ENCODE peak calls at places on chromosomes 2 and 18, in nine cellular contexts. M is cardiac fibroblast; T is WERI-Rb-1; O is PC-3; B is H9; D is IMR-90; R is B cell; F is CD8-positive, alpha-beta T cell; Z is glutamatergic neuron. U is an unnamed sample.

GRCh38 chr2:155377178-155377780 is 678.8 kb downstream of the KCNJ3 start:
- DNase-seq in M (peak; percentile 40), T (no peak), O (peak; percentile 63), B (no peak), D (peak; percentile 35), R (no peak), F (no peak), Z (no peak), U (no peak)

GRCh38 chr18:31301201-31301655 is 16.7 kb upstream of the DSG1 start:
- DNase-seq in M (peak; percentile 24), T (no peak), O (no peak), B (peak; percentile 28), D (peak; percentile 7), R (no peak), F (no peak), Z (no peak), U (no peak)

GRCh38 chr2:159895258-159896209 is 97.5 kb upstream of the CD302 start:
- DNase-seq in M (no peak), T (no peak), O (no peak), B (no peak), D (peak; percentile 11), R (no peak), F (no peak), Z (no peak), U (no peak)

GRCh38 chr2:201854221-201854801 is 48.0 kb downstream of the CDK15 start:
- DNase-seq in M (peak; percentile 84), T (no peak), O (peak; percentile 92), B (no peak), D (peak; percentile 99), R (no peak), F (no peak), Z (no peak), U (no peak)

GRCh38 chr2:133012847-133013734 is 343.1 kb upstream of the LYPD1 start:
- DNase-seq in M (no peak), T (no peak), O (no peak), B (no peak), D (no peak), R (no peak), F (no peak), Z (no peak), U (no peak)

GRCh38 chr2:198782734-198783133 is 675.0 kb downstream of the SATB2 start:
- DNase-seq in M (no peak), T (no peak), O (no peak), B (no peak), D (no peak), R (no peak), F (no peak), Z (no peak), U (no peak)

GRCh38 chr2:226137201-226137811 is 662.3 kb downstream of the IRS1 start:
- DNase-seq in M (no peak), T (no peak), O (peak; percentile 67), B (no peak), D (peak; percentile 76), R (no peak), F (no peak), Z (no peak), U (no peak)

GRCh38 chr2:217934321-217935131 is 68.3 kb downstream of the TNS1 start:
- DNase-seq in M (peak; percentile 76), T (no peak), O (peak; percentile 22), B (no peak), D (peak; percentile 96), R (no peak), F (no peak), Z (no peak), U (no peak)

GRCh38 chr18:25832008-25832604 is 258.3 kb downstream of the SS18 start:
- DNase-seq in M (peak; percentile 69), T (peak; percentile 63), O (peak; percentile 56), B (peak; percentile 66), D (peak; percentile 61), R (no peak), F (no peak), Z (peak; percentile 75), U (no peak)

GRCh38 chr18:78601923-78602322 is 377.7 kb upstream of the SALL3 start:
- DNase-seq in M (no peak), T (no peak), O (no peak), B (no peak), D (no peak), R (no peak), F (peak; percentile 29), Z (no peak), U (no peak)

GRCh38 chr2:6922201-6922656 is 5.0 kb downstream of the RNF144A start:
- DNase-seq in M (peak; percentile 42), T (no peak), O (peak; percentile 76), B (no peak), D (no peak), R (no peak), F (no peak), Z (no peak), U (no peak)

GRCh38 chr2:39640107-39640506 is 25.6 kb upstream of the TMEM178A start:
- DNase-seq in M (no peak), T (no peak), O (no peak), B (no peak), D (no peak), R (no peak), F (no peak), Z (no peak), U (no peak)

GRCh38 chr2:74704216-74704615 is 50.2 kb downstream of the SEMA4F start:
- DNase-seq in M (no peak), T (no peak), O (no peak), B (no peak), D (no peak), R (no peak), F (no peak), Z (no peak), U (no peak)

DNA sequence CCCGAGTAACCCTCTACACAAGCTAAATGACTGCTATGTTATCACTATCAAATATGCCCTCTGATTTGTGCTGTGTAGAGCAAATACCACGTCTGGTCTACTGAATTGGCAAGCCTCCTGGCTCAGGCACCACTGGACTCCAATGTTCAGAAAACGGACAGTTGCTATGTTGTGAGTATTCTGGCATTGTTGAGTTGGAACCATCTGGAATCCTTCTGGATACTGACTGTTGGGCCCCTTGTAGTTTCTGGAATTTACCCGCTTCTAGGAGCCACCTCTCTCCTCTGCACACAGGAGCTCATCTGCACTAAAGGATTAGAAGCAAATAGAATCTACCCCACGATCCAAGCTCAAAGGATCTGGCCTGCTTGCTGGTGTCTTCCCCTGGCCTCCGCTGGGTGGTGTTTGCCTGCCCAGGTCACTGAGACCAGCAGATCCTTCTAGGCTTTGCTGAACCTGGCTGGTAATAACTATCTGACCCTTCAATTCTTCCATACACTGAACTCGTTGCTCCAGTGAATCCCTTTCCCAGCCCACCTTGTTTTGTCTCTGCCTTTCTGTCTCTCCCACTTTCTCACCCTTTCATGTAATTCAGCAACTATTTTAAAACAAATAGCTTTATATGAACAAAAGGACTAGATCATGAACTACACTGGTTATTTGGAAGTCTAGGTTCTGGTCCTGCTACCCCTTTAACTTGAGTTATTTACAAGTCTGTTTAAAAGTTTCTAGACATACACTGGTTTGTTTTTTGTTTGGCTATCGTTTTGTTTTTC is 2.1 kb upstream of the HAAO start:
- DNase-seq in M (peak; percentile 39), T (peak; percentile 83), O (no peak), B (peak; percentile 78), D (no peak), R (no peak), F (no peak), Z (peak; percentile 46), U (no peak)
- TF ChIP-seq CTCF in M (peak; percentile 57), T (peak; percentile 84), O (no peak), B (peak; percentile 62), D (no peak), R (no peak), F (no peak), Z (no peak), U (no peak)

GRCh38 chr2:150909090-150909489 is 352.6 kb downstream of the RBM43 start:
- DNase-seq in M (no peak), T (no peak), O (no peak), B (no peak), D (no peak), R (no peak), F (no peak), Z (no peak), U (no peak)

GRCh38 chr2:150909613-150910012 is 352.1 kb downstream of the RBM43 start:
- DNase-seq in M (no peak), T (no peak), O (peak; percentile 9), B (no peak), D (no peak), R (no peak), F (no peak), Z (no peak), U (no peak)

GRCh38 chr2:150916434-150916833 is 345.2 kb downstream of the RBM43 start:
- DNase-seq in M (no peak), T (no peak), O (no peak), B (no peak), D (no peak), R (no peak), F (no peak), Z (no peak), U (no peak)

GRCh38 chr2:150907466-150907865 is 354.2 kb downstream of the RBM43 start:
- DNase-seq in M (no peak), T (no peak), O (no peak), B (no peak), D (no peak), R (no peak), F (no peak), Z (no peak), U (no peak)

DNA sequence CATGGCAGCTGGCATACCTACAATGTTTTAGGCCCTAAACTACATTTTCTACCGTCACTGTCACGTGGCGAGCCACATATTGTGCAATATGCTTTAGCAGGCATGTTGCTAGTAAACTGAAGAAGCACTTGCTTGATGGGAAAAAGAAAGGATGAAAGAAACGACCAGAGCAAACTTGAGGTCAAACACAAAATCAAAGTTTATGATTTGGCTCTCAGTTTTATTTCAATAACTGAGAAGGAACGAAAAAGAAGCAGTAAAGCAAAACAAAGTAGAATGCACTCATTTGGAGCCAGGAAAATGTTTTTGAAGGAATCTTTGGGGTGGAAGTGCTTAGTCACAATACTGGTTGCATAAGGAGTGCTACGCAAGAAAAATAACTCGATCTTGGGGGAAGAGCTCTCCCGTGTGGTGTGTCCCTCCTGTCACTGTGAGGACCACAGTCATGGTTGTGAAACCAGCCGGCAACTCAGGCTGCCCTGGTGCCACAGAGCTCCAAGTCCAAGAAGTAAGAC is 349.8 kb downstream of the RBM43 start:
- DNase-seq in M (peak; percentile 95), T (peak; percentile 27), O (peak; percentile 14), B (peak; percentile 30), D (peak; percentile 95), R (no peak), F (no peak), Z (no peak), U (no peak)
- TF ChIP-seq CTCF in M (no peak), T (peak; percentile 31), O (no peak), B (peak; percentile 20), D (peak; percentile 54), R (no peak), F (no peak), Z (no peak), U (no peak)

GRCh38 chr2:102253753-102254150 is 57.6 kb upstream of the IL1RL1 start:
- DNase-seq in M (peak; percentile 63), T (no peak), O (peak; percentile 55), B (no peak), D (peak; percentile 38), R (no peak), F (no peak), Z (no peak), U (no peak)
- TF ChIP-seq CTCF in M (peak; percentile 23), T (no peak), O (peak; percentile 67), B (no peak), D (peak; percentile 49), R (no peak), F (no peak), Z (no peak), U (no peak)

DNA sequence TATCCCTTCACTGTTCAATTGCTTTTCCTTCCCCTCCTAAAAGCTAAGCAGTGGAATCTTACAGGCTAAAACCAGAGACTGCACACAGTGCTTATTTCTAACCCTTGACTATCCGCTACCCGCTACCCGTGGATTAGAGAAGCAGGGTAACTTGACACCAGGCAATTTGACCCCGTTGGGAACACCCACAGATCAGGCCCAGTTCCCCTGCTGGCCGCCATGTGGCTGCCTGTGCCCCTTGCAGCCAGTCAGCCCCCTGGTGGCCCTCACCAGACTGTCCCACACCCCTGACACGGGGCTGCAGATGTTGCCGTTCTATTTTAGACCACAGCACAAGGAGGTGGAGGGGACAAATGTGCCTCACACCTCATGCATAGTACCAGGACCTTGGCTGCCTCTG is 74.8 kb downstream of the TXNL1 start:
- DNase-seq in M (no peak), T (peak; percentile 87), O (peak; percentile 4), B (peak; percentile 92), D (no peak), R (no peak), F (no peak), Z (peak; percentile 76), U (no peak)
- TF ChIP-seq CTCF in M (no peak), T (peak; percentile 87), O (peak; percentile 49), B (peak; percentile 92), D (peak; percentile 8), R (peak; percentile 13), F (no peak), Z (peak; percentile 77), U (no peak)

U was measured in CD4-positive, alpha-beta T cell.